ENCODE peak calls at places on chromosomes 3 and 15, in five cellular contexts. I, E, N, L and X are unnamed samples.

GRCh38 chr3:124108446-124108845 is 116.5 kb upstream of the ROPN1 start:
- DNase-seq in I (no peak), E (no peak), N (no peak), L (no peak), X (no peak)

GRCh38 chr3:190586631-190587000 is 72.7 kb downstream of the IL1RAP start:
- DNase-seq in I (peak; percentile 31), E (no peak), N (peak; percentile 27), L (no peak), X (peak; percentile 82)

GRCh38 chr15:80934761-80935221 is 54.8 kb downstream of the MESD start:
- DNase-seq in I (no peak), E (no peak), N (peak; percentile 63), L (no peak), X (no peak)

GRCh38 chr15:73683257-73683623 is 943 bp upstream of the CD276 start:
- DNase-seq in I (no peak), E (no peak), N (no peak), L (no peak), X (no peak)

GRCh38 chr3:197549261-197549885 is 6.4 kb downstream of the BDH1 start:
- DNase-seq in I (no peak), E (no peak), N (no peak), L (no peak), X (no peak)

GRCh38 chr15:51625236-51625635 is 2.7 kb upstream of the DMXL2 start:
- DNase-seq in I (no peak), E (no peak), N (no peak), L (no peak), X (no peak)

GRCh38 chr3:193982258-193982659 is 153.7 kb upstream of the HES1 start:
- DNase-seq in I (no peak), E (no peak), N (peak; percentile 43), L (no peak), X (no peak)

GRCh38 chr3:127454051-127454450 is 136.5 kb downstream of the TPRA1 start:
- DNase-seq in I (no peak), E (no peak), N (no peak), L (no peak), X (no peak)

GRCh38 chr3:193803288-193803687 is 210.3 kb downstream of the OPA1 start:
- DNase-seq in I (no peak), E (no peak), N (no peak), L (no peak), X (no peak)

GRCh38 chr3:55721716-55722484 is 234.8 kb upstream of the WNT5A start:
- DNase-seq in I (no peak), E (peak; percentile 7), N (no peak), L (no peak), X (peak; percentile 1)

GRCh38 chr3:131975047-131975446 is 59.8 kb downstream of the CPNE4 start:
- DNase-seq in I (no peak), E (no peak), N (no peak), L (no peak), X (no peak)

GRCh38 chr15:36905908-36906307 is 194.4 kb downstream of the MEIS2 start:
- DNase-seq in I (no peak), E (no peak), N (peak; percentile 60), L (no peak), X (no peak)

GRCh38 chr15:33179874-33180273 is 14.6 kb downstream of the FMN1 start:
- DNase-seq in I (no peak), E (no peak), N (no peak), L (no peak), X (no peak)

GRCh38 chr3:137764001-137764433 is at the start of gene SOX14:
- DNase-seq in I (no peak), E (peak; percentile 12), N (no peak), L (peak; percentile 10), X (no peak)

GRCh38 chr3:42095540-42095939 is 4.4 kb downstream of the TRAK1 start:
- DNase-seq in I (no peak), E (no peak), N (no peak), L (no peak), X (no peak)

GRCh38 chr3:128133273-128133883 is 9.8 kb upstream of the RUVBL1 start:
- DNase-seq in I (no peak), E (no peak), N (peak; percentile 76), L (peak; percentile 47), X (peak; percentile 61)

GRCh38 chr3:165817160-165817709 is 20.0 kb downstream of the BCHE start:
- DNase-seq in I (no peak), E (no peak), N (no peak), L (no peak), X (no peak)

GRCh38 chr3:146803746-146804145 is 198.6 kb upstream of the PLSCR5 start:
- DNase-seq in I (no peak), E (no peak), N (peak; percentile 75), L (no peak), X (no peak)

GRCh38 chr3:13493867-13494441 is 13.8 kb downstream of the HDAC11 start:
- DNase-seq in I (no peak), E (no peak), N (no peak), L (no peak), X (no peak)

GRCh38 chr3:88222343-88222742 is 72.6 kb downstream of the C3orf38 start:
- DNase-seq in I (no peak), E (no peak), N (no peak), L (no peak), X (no peak)

GRCh38 chr3:88220126-88220525 is 70.4 kb downstream of the C3orf38 start:
- DNase-seq in I (no peak), E (no peak), N (no peak), L (no peak), X (no peak)

GRCh38 chr3:88221726-88222125 is 72.0 kb downstream of the C3orf38 start:
- DNase-seq in I (no peak), E (no peak), N (no peak), L (no peak), X (no peak)

GRCh38 chr3:88219138-88219792 is 69.5 kb downstream of the C3orf38 start:
- DNase-seq in I (peak; percentile 7), E (no peak), N (peak; percentile 3), L (peak; percentile 69), X (peak; percentile 66)
- TF ChIP-seq MYC in I (no peak), E (no peak), N (no peak), L (no peak), X (no peak)

DNA sequence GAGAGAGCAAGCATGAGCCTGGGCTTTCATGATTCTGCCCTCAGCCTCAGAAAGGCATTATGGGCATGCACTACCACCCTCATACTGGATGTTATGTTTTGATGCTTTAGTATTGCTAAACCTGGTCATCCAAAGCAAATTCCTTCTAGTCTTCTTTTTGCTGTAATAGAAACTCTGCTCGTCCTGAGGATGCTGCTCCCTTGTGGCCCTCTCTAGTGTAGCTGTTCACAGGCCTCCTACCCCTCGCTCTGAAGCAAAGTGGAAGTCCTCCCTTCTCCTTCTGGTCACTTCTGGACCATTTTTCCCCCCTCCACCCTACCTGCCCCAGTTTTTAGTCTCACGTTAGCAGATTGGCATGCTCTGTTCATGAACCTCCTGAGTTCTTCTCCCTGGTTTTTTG is 22.9 kb upstream of the CCNL1 start:
- DNase-seq in I (no peak), E (no peak), N (no peak), L (no peak), X (peak; percentile 19)
- TF ChIP-seq CTCF in I (no peak), E (peak; percentile 17), N (no peak), L (no peak), X (peak; percentile 17)

DNA sequence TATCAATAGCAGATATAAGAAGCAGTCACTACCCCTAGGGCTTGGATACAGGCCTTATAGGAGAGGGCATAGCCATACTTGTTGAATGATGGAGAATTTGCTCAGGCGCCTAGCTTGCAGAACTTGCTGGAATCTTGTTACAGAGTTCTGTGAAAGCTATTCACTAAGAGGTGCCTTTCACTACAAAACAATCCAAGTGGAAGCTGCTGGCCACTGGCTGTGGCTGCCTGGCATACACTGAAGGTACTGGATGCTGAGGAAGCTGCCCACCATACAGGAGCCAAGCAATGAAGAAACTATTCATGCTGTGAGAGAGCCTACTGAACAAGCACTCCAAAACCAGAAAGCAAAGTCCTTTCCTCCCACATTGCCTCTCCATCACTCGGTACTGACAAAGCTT is 192.7 kb upstream of the ALCAM start:
- DNase-seq in I (no peak), E (no peak), N (no peak), L (no peak), X (no peak)
- TF ChIP-seq MYC in I (no peak), E (no peak), N (no peak), L (no peak), X (no peak)

GRCh38 chr3:50221413-50222168 is 14.4 kb upstream of the GNAI2 start:
- DNase-seq in I (no peak), E (no peak), N (no peak), L (peak; percentile 77), X (peak; percentile 36)
- TF ChIP-seq CTCF in I (no peak), E (peak; percentile 44), N (no peak), L (peak; percentile 93), X (peak; percentile 17)

GRCh38 chr15:76311071-76311956 is at the start of gene ETFA:
- DNase-seq in I (peak; percentile 100), E (peak; percentile 97), N (peak; percentile 95), L (peak; percentile 95), X (peak; percentile 99)
- TF ChIP-seq MYC in I (peak; percentile 56), E (peak; percentile 74), N (no peak), L (peak; percentile 92), X (peak; percentile 95)

GRCh38 chr3:169948559-169949371 is 17.8 kb upstream of the SEC62 start:
- DNase-seq in I (no peak), E (no peak), N (no peak), L (no peak), X (no peak)

GRCh38 chr3:169940486-169941181 is 26.0 kb upstream of the SEC62 start:
- DNase-seq in I (no peak), E (no peak), N (no peak), L (no peak), X (no peak)

GRCh38 chr3:169946336-169946735 is 20.3 kb upstream of the SEC62 start:
- DNase-seq in I (no peak), E (no peak), N (no peak), L (no peak), X (no peak)

GRCh38 chr3:169939751-169940150 is 26.9 kb upstream of the SEC62 start:
- DNase-seq in I (no peak), E (no peak), N (no peak), L (no peak), X (no peak)

GRCh38 chr3:169945313-169945712 is 21.3 kb upstream of the SEC62 start:
- DNase-seq in I (no peak), E (peak; percentile 24), N (peak; percentile 61), L (no peak), X (peak; percentile 93)
- TF ChIP-seq CTCF in I (no peak), E (no peak), N (no peak), L (no peak), X (no peak)

GRCh38 chr15:31399544-31400171 is 73.0 kb downstream of the KLF13 start:
- DNase-seq in I (no peak), E (no peak), N (no peak), L (no peak), X (peak; percentile 27)
- TF ChIP-seq MYC in I (no peak), E (no peak), N (no peak), L (no peak), X (no peak)

DNA sequence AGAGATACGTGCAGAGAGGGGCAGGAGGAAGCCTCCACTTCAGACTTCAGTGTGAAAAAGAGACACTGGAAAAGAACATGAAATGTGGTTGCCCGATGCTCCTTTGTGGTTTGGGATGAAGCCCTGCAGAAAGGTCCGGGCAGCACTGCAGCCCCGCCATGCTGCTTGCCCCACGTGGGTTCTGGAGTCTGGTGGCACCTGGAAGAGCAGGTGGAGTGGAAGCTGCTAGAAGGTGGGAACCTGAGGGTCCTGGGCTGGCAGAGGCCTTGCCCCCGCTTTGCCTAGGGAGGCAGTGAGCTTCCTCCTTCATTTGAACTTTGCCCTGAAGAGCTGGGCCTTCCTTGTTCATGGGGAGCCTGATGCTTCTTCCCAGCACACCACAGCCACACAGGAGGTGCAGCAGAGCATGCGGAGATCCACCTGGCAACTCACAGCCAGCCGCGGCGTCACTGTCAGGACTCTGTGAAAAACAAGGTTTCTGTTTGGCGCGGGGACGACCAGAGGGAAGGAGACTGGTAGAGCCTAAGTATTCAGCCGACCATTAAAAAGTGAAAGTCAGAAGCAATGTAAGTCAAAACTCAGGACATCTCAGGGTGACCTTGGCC is 59.0 kb downstream of the APBA2 start:
- DNase-seq in I (no peak), E (no peak), N (no peak), L (no peak), X (no peak)
- TF ChIP-seq CTCF in I (no peak), E (no peak), N (no peak), L (no peak), X (no peak)